ENCODE peak calls at places on chromosomes 6 and 20, in nine cellular contexts. B is H7; A is mesendoderm; H is aorta; R is ovary; J is astrocyte; Z is heart left ventricle; N is transverse colon; T is CD8-positive, alpha-beta T cell. X is an unnamed sample. For H3K36me3, the result is how much of the 10 kb centered on the place peaks cover.

GRCh38 chr6:6678185-6678671 is 89.7 kb downstream of the LY86 start:
- DNase-seq in B (no peak), A (peak), H (no peak), R (no peak), J (peak), Z (no peak), N (peak), T (no peak), X (no peak)

GRCh38 chr20:20241966-20242365 is 125.9 kb upstream of the INSM1 start:
- DNase-seq in B (no peak), A (no peak), H (no peak), R (no peak), J (no peak), Z (no peak), N (no peak), T (no peak), X (no peak)

GRCh38 chr20:63495771-63496403 is 3.0 kb downstream of the EEF1A2 start:
- DNase-seq in B (peak), A (peak), H (peak), R (peak), J (no peak), Z (peak), N (peak), T (peak), X (peak)

GRCh38 chr6:32562931-32563330 is 26.7 kb downstream of the HLA-DRB1 start:
- DNase-seq in B (no peak), A (no peak), H (no peak), R (no peak), J (no peak), Z (no peak), N (no peak), T (no peak), X (no peak)

GRCh38 chr20:40080059-40080652 is 608.9 kb downstream of the MAFB start:
- DNase-seq in B (no peak), A (peak), H (no peak), R (no peak), J (no peak), Z (no peak), N (no peak), T (no peak), X (no peak)

GRCh38 chr6:168192195-168192900 is 113.3 kb upstream of the FRMD1 start:
- DNase-seq in B (peak), A (no peak), H (no peak), R (no peak), J (no peak), Z (no peak), N (no peak), T (no peak), X (peak)

GRCh38 chr6:127842562-127842961 is 58.3 kb downstream of the THEMIS start:
- DNase-seq in B (no peak), A (no peak), H (no peak), R (no peak), J (no peak), Z (no peak), N (no peak), T (no peak), X (no peak)

GRCh38 chr6:125867483-125867935 is 76.7 kb downstream of the NCOA7 start:
- DNase-seq in B (peak), A (peak), H (no peak), R (no peak), J (peak), Z (no peak), N (peak), T (no peak), X (peak)

GRCh38 chr20:50510706-50511401 is 671 bp downstream of the PTPN1 start:
- DNase-seq in B (no peak), A (no peak), H (no peak), R (no peak), J (no peak), Z (peak), N (peak), T (no peak), X (peak)

GRCh38 chr6:7140631-7141366 is 33.0 kb downstream of the RREB1 start:
- DNase-seq in B (peak), A (peak), H (peak), R (peak), J (peak), Z (peak), N (peak), T (peak), X (peak)

GRCh38 chr6:77292564-77293546 is 170.4 kb downstream of the HTR1B start:
- DNase-seq in B (no peak), A (peak), H (no peak), R (no peak), J (peak), Z (no peak), N (no peak), T (no peak), X (no peak)

GRCh38 chr6:135173242-135173988 is 7.7 kb upstream of the MYB start:
- DNase-seq in B (no peak), A (peak), H (no peak), R (no peak), J (no peak), Z (no peak), N (no peak), T (no peak), X (no peak)

GRCh38 chr6:37874726-37875125 is 55.2 kb downstream of the ZFAND3 start:
- DNase-seq in B (no peak), A (no peak), H (no peak), R (no peak), J (no peak), Z (no peak), N (no peak), T (no peak), X (no peak)

GRCh38 chr6:38306915-38307314 is 332.8 kb downstream of the BTBD9 start:
- DNase-seq in B (no peak), A (peak), H (no peak), R (no peak), J (no peak), Z (no peak), N (no peak), T (no peak), X (no peak)

GRCh38 chr6:170165085-170165484 is 125.8 kb downstream of the DLL1 start:
- DNase-seq in B (no peak), A (peak), H (peak), R (no peak), J (no peak), Z (peak), N (no peak), T (no peak), X (no peak)

GRCh38 chr6:37308084-37308817 is 45.5 kb upstream of the RNF8 start:
- DNase-seq in B (no peak), A (no peak), H (no peak), R (no peak), J (peak), Z (no peak), N (no peak), T (no peak), X (no peak)

GRCh38 chr6:157637516-157637915 is 185.5 kb upstream of the SNX9 start:
- DNase-seq in B (no peak), A (no peak), H (no peak), R (no peak), J (no peak), Z (no peak), N (no peak), T (no peak), X (no peak)

GRCh38 chr6:137283940-137284910 is 65.0 kb upstream of the IFNGR1 start:
- DNase-seq in B (no peak), A (no peak), H (no peak), R (no peak), J (no peak), Z (no peak), N (no peak), T (no peak), X (no peak)

GRCh38 chr6:28531479-28532128 is 5.9 kb downstream of the GPX5 start:
- DNase-seq in B (no peak), A (peak), H (no peak), R (no peak), J (no peak), Z (no peak), N (no peak), T (no peak), X (no peak)

GRCh38 chr6:34145161-34146020 is 496 bp downstream of the GRM4 start:
- DNase-seq in B (peak), A (peak), H (peak), R (peak), J (peak), Z (peak), N (no peak), T (peak), X (no peak)

GRCh38 chr6:32689531-32690505 is 23.4 kb upstream of the HLA-DQB1 start:
- DNase-seq in B (no peak), A (no peak), H (no peak), R (no peak), J (no peak), Z (no peak), N (no peak), T (no peak), X (no peak)

GRCh38 chr6:154404791-154405400 is 48.3 kb upstream of the IPCEF1 start:
- DNase-seq in B (no peak), A (no peak), H (no peak), R (no peak), J (peak), Z (no peak), N (no peak), T (no peak), X (no peak)

GRCh38 chr20:53321596-53321995 is 272.0 kb downstream of the ZNF217 start:
- DNase-seq in B (no peak), A (peak), H (no peak), R (no peak), J (no peak), Z (no peak), N (no peak), T (no peak), X (no peak)

GRCh38 chr6:72966628-72967280 is 258.5 kb downstream of the KHDC1L start:
- DNase-seq in B (no peak), A (no peak), H (no peak), R (no peak), J (no peak), Z (no peak), N (no peak), T (no peak), X (no peak)

GRCh38 chr20:23305098-23305497 is 45.5 kb upstream of the NXT1 start:
- DNase-seq in B (no peak), A (no peak), H (no peak), R (no peak), J (peak), Z (no peak), N (no peak), T (no peak), X (no peak)

GRCh38 chr6:116412270-116412669 is 41.5 kb downstream of the DSE start:
- DNase-seq in B (no peak), A (peak), H (no peak), R (no peak), J (no peak), Z (no peak), N (no peak), T (no peak), X (no peak)

GRCh38 chr6:21593412-21593926 is at the start of gene SOX4:
- DNase-seq in B (peak), A (peak), H (peak), R (peak), J (peak), Z (peak), N (peak), T (peak), X (peak)

GRCh38 chr6:32972353-32973143 is 4.2 kb downstream of the BRD2 start:
- DNase-seq in B (peak), A (no peak), H (peak), R (no peak), J (no peak), Z (peak), N (peak), T (peak), X (no peak)

GRCh38 chr20:34874094-34874654 is 1.5 kb upstream of the GGT7 start:
- DNase-seq in B (peak), A (peak), H (peak), R (peak), J (peak), Z (peak), N (peak), T (peak), X (peak)

GRCh38 chr6:39375405-39375804 is 52.9 kb upstream of the KCNK16 start:
- DNase-seq in B (no peak), A (no peak), H (no peak), R (no peak), J (no peak), Z (no peak), N (no peak), T (no peak), X (no peak)

GRCh38 chr6:42522021-42522420 is 41.8 kb upstream of the UBR2 start:
- DNase-seq in B (no peak), A (no peak), H (no peak), R (no peak), J (peak), Z (no peak), N (no peak), T (no peak), X (no peak)

GRCh38 chr20:53599378-53599777 is 5.7 kb upstream of the ZNF217 start:
- DNase-seq in B (no peak), A (no peak), H (no peak), R (no peak), J (no peak), Z (no peak), N (no peak), T (no peak), X (no peak)

GRCh38 chr6:12595161-12595792 is 121.3 kb upstream of the PHACTR1 start:
- DNase-seq in B (no peak), A (no peak), H (no peak), R (no peak), J (peak), Z (no peak), N (no peak), T (no peak), X (no peak)

GRCh38 chr6:152846825-152847224 is 96.2 kb downstream of the VIP start:
- DNase-seq in B (no peak), A (peak), H (no peak), R (no peak), J (no peak), Z (no peak), N (no peak), T (no peak), X (no peak)

GRCh38 chr20:50604451-50604850 is 86.9 kb downstream of the RIPOR3 start:
- DNase-seq in B (no peak), A (no peak), H (no peak), R (no peak), J (no peak), Z (no peak), N (no peak), T (no peak), X (no peak)

GRCh38 chr6:142867355-142867801 is 77.6 kb downstream of the HIVEP2 start:
- DNase-seq in B (no peak), A (no peak), H (no peak), R (no peak), J (peak), Z (no peak), N (no peak), T (no peak), X (no peak)

GRCh38 chr20:7924692-7925091 is 15.6 kb downstream of the HAO1 start:
- DNase-seq in B (no peak), A (peak), H (no peak), R (no peak), J (peak), Z (no peak), N (no peak), T (no peak), X (no peak)

GRCh38 chr6:72560721-72561593 is 60.9 kb upstream of the KCNQ5 start:
- DNase-seq in B (no peak), A (peak), H (no peak), R (no peak), J (no peak), Z (no peak), N (no peak), T (no peak), X (peak)

GRCh38 chr20:44491635-44492395 is 16.1 kb downstream of the TTPAL start:
- DNase-seq in B (no peak), A (peak), H (no peak), R (no peak), J (no peak), Z (peak), N (peak), T (no peak), X (no peak)

GRCh38 chr20:44489931-44490330 is 14.3 kb downstream of the TTPAL start:
- DNase-seq in B (no peak), A (no peak), H (no peak), R (no peak), J (no peak), Z (no peak), N (no peak), T (no peak), X (no peak)

GRCh38 chr20:44489223-44489622 is 13.5 kb downstream of the TTPAL start:
- DNase-seq in B (no peak), A (no peak), H (no peak), R (no peak), J (no peak), Z (no peak), N (no peak), T (no peak), X (no peak)

GRCh38 chr20:44485830-44486198 is 10.1 kb downstream of the TTPAL start:
- DNase-seq in B (no peak), A (no peak), H (no peak), R (no peak), J (no peak), Z (no peak), N (no peak), T (no peak), X (no peak)

DNA sequence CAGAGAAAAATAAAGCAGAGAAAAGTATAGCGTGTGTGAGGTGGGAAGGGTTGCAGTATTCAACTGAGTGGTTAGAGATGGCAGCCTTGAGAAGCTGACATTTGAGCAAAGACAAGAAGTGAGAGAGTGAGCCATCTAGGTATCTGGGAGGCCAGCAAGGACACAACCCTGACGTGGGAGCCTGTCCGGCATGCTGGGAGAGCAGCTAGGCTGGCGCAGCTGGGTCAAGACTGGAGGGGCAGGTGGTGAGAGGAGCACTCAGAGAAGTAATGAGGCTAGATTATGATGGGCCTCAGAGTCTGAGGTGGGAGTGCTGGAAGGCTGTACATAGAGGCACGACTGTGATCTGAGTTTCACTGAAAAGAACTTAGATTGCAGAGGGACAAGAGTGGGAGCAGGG is 12.9 kb downstream of the TTPAL start:
- DNase-seq in B (no peak), A (no peak), H (no peak), R (no peak), J (no peak), Z (no peak), N (no peak), T (no peak), X (no peak)
- H3K36me3 ChIP-seq in B (under half), A (under half), H (under half), R (under half), J (under half), Z (half or more), N (under half), T (under half), X (under half)

DNA sequence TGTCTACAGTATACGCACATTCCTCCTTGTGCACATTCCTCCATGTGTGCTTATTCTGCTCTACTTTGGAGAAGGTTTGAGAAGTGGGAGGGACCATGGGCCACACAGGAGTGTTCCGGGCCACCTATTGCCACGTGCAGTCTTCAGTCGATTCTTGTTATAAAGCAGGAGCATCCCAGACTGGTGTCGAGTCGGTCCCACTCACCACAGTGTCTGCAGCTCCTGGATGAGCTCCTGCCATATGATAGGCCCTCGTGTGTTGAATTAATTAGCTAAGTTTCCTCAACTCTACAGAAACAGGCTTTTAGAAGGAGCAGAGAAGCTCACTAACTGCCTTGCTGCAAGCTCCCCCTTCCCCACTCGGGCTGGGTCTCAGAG is 22.6 kb downstream of the ENTPD6 start:
- DNase-seq in B (peak), A (no peak), H (no peak), R (no peak), J (no peak), Z (no peak), N (no peak), T (no peak), X (no peak)
- H3K36me3 ChIP-seq in B (under half), A (under half), H (under half), R (under half), J (under half), Z (half or more), N (under half), T (under half), X (under half)

GRCh38 chr6:24702720-24703282 is 16.2 kb downstream of the C6orf62 start:
- DNase-seq in B (no peak), A (no peak), H (no peak), R (no peak), J (no peak), Z (no peak), N (no peak), T (no peak), X (no peak)

GRCh38 chr6:24699521-24700359 is 19.2 kb downstream of the C6orf62 start:
- DNase-seq in B (no peak), A (no peak), H (no peak), R (no peak), J (no peak), Z (no peak), N (no peak), T (no peak), X (no peak)

GRCh38 chr6:24708612-24709011 is 10.3 kb downstream of the C6orf62 start:
- DNase-seq in B (no peak), A (no peak), H (no peak), R (no peak), J (no peak), Z (no peak), N (no peak), T (no peak), X (no peak)

GRCh38 chr6:24709014-24709711 is 9.8 kb downstream of the C6orf62 start:
- DNase-seq in B (no peak), A (no peak), H (no peak), R (no peak), J (no peak), Z (no peak), N (no peak), T (no peak), X (no peak)

GRCh38 chr6:24704468-24704867 is 14.5 kb downstream of the C6orf62 start:
- DNase-seq in B (no peak), A (no peak), H (no peak), R (no peak), J (no peak), Z (no peak), N (no peak), T (no peak), X (no peak)
- H3K36me3 ChIP-seq in B (under half), A (under half), H (under half), R (under half), J (half or more), Z (half or more), N (half or more), T (under half), X (half or more)

DNA sequence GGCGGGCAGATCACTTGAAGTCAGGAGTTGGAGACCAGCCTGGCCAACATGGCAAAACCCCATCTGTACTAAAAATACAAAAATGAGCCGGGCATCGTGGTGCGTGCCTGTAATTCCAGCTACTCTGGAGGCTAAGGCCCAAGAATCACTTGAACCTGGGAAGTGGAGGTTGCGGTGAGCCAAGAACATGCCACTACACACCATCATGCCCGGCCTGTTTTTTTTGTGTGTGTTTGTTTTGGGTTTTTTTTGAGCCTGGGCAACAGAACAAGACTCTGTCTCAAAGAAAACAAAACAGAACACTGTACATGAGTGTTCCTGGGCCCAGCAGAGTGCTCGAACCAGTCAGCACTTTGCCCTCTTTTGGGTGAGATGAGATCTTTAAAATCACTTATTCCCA is 159.1 kb downstream of the MTHFD1L start:
- DNase-seq in B (no peak), A (no peak), H (peak), R (no peak), J (no peak), Z (no peak), N (no peak), T (no peak), X (no peak)
- H3K36me3 ChIP-seq in B (under half), A (under half), H (under half), R (under half), J (under half), Z (under half), N (under half), T (under half), X (half or more)

GRCh38 chr6:149782337-149782736 is 32.8 kb downstream of the PCMT1 start:
- DNase-seq in B (no peak), A (no peak), H (no peak), R (no peak), J (no peak), Z (no peak), N (no peak), T (no peak), X (no peak)

GRCh38 chr6:149781715-149782114 is 32.2 kb downstream of the PCMT1 start:
- DNase-seq in B (no peak), A (no peak), H (no peak), R (no peak), J (no peak), Z (no peak), N (no peak), T (no peak), X (no peak)

GRCh38 chr6:149783551-149783950 is 34.0 kb downstream of the PCMT1 start:
- DNase-seq in B (no peak), A (no peak), H (no peak), R (no peak), J (no peak), Z (no peak), N (no peak), T (no peak), X (no peak)

GRCh38 chr6:149777624-149778023 is 28.1 kb downstream of the PCMT1 start:
- DNase-seq in B (no peak), A (no peak), H (no peak), R (no peak), J (no peak), Z (no peak), N (no peak), T (no peak), X (no peak)

GRCh38 chr6:149779644-149779963 is 30.1 kb downstream of the PCMT1 start:
- DNase-seq in B (no peak), A (no peak), H (no peak), R (no peak), J (peak), Z (no peak), N (no peak), T (no peak), X (no peak)
- H3K36me3 ChIP-seq in B (under half), A (under half), H (under half), R (under half), J (under half), Z (half or more), N (under half), T (under half), X (under half)